ENCODE peak calls at places on chromosome 1, in ten cellular contexts. One of them, this sample, is unnamed.
A peak's percentile ranks its signal among the peaks of the same experiment; 100 is the strongest.

GRCh38 chr1:167881069-167881468 is 32.9 kb downstream of the ADCY10 start:
- DNase-seq in MV-4-11: no peak
- DNase-seq in tibial nerve: no peak
- DNase-seq in pons: no peak
- DNase-seq in EL: peak; percentile 18
- DNase-seq in NCI-H510A: no peak
- DNase-seq in hepatocyte: no peak
- DNase-seq in brain pericyte: no peak
- DNase-seq in GM04504: no peak
- DNase-seq in T-helper 17 cell: no peak
- DNase-seq in this sample: no peak

GRCh38 chr1:153833171-153833570 is 58.0 kb downstream of the SLC27A3 start:
- DNase-seq in MV-4-11: no peak
- DNase-seq in tibial nerve: no peak
- DNase-seq in pons: peak; percentile 65
- DNase-seq in EL: no peak
- DNase-seq in NCI-H510A: no peak
- DNase-seq in hepatocyte: no peak
- DNase-seq in brain pericyte: no peak
- DNase-seq in GM04504: no peak
- DNase-seq in T-helper 17 cell: no peak
- DNase-seq in this sample: no peak

GRCh38 chr1:24594328-24594598 is 38.4 kb downstream of the NCMAP start:
- DNase-seq in MV-4-11: no peak
- DNase-seq in tibial nerve: no peak
- DNase-seq in pons: no peak
- DNase-seq in EL: no peak
- DNase-seq in NCI-H510A: peak; percentile 75
- DNase-seq in hepatocyte: no peak
- DNase-seq in brain pericyte: no peak
- DNase-seq in GM04504: no peak
- DNase-seq in T-helper 17 cell: no peak
- DNase-seq in this sample: no peak

GRCh38 chr1:70717211-70717610 is 306.1 kb downstream of the CTH start:
- DNase-seq in MV-4-11: no peak
- DNase-seq in tibial nerve: no peak
- DNase-seq in pons: no peak
- DNase-seq in EL: no peak
- DNase-seq in NCI-H510A: no peak
- DNase-seq in hepatocyte: no peak
- DNase-seq in brain pericyte: no peak
- DNase-seq in GM04504: no peak
- DNase-seq in T-helper 17 cell: no peak
- DNase-seq in this sample: no peak

GRCh38 chr1:99704356-99704816 is 58.5 kb downstream of the PALMD start:
- DNase-seq in MV-4-11: peak; percentile 60
- DNase-seq in tibial nerve: no peak
- DNase-seq in pons: no peak
- DNase-seq in EL: no peak
- DNase-seq in NCI-H510A: no peak
- DNase-seq in hepatocyte: no peak
- DNase-seq in brain pericyte: no peak
- DNase-seq in GM04504: no peak
- DNase-seq in T-helper 17 cell: no peak
- DNase-seq in this sample: no peak

GRCh38 chr1:43177691-43178090 is 5.6 kb downstream of the CFAP57 start:
- DNase-seq in MV-4-11: no peak
- DNase-seq in tibial nerve: no peak
- DNase-seq in pons: no peak
- DNase-seq in EL: no peak
- DNase-seq in NCI-H510A: no peak
- DNase-seq in hepatocyte: no peak
- DNase-seq in brain pericyte: no peak
- DNase-seq in GM04504: no peak
- DNase-seq in T-helper 17 cell: no peak
- DNase-seq in this sample: no peak

GRCh38 chr1:208420696-208421095 is 176.5 kb upstream of the PLXNA2 start:
- DNase-seq in MV-4-11: no peak
- DNase-seq in tibial nerve: no peak
- DNase-seq in pons: no peak
- DNase-seq in EL: no peak
- DNase-seq in NCI-H510A: no peak
- DNase-seq in hepatocyte: no peak
- DNase-seq in brain pericyte: no peak
- DNase-seq in GM04504: no peak
- DNase-seq in T-helper 17 cell: no peak
- DNase-seq in this sample: no peak

GRCh38 chr1:190615818-190616217 is 138.2 kb upstream of the BRINP3 start:
- DNase-seq in MV-4-11: no peak
- DNase-seq in tibial nerve: no peak
- DNase-seq in pons: no peak
- DNase-seq in EL: no peak
- DNase-seq in NCI-H510A: no peak
- DNase-seq in hepatocyte: no peak
- DNase-seq in brain pericyte: no peak
- DNase-seq in GM04504: no peak
- DNase-seq in T-helper 17 cell: no peak
- DNase-seq in this sample: no peak

GRCh38 chr1:211643324-211644212 is 31.9 kb downstream of the NEK2 start:
- DNase-seq in MV-4-11: no peak
- DNase-seq in tibial nerve: no peak
- DNase-seq in pons: no peak
- DNase-seq in EL: no peak
- DNase-seq in NCI-H510A: peak; percentile 85
- DNase-seq in hepatocyte: peak; percentile 90
- DNase-seq in brain pericyte: no peak
- DNase-seq in GM04504: no peak
- DNase-seq in T-helper 17 cell: no peak
- DNase-seq in this sample: no peak

This sample was measured in AG20443.